ENCODE peak calls at places on chromosomes 13 and 19, in eight cellular contexts. One of them, this sample, is unnamed.

GRCh38 chr19:12721656-12722565 is 1.8 kb downstream of the TNPO2 start:
- DNase-seq in CMK: peak; percentile 48
- DNase-seq in activated CD4-positive, alpha-beta T cell treated with anti-CD3 and anti-CD28 coated beads for 4 hours: peak; percentile 58
- DNase-seq in neuronal stem cell: peak; percentile 80
- DNase-seq in effector CD4-positive, alpha-beta T cell: peak; percentile 34
- DNase-seq in COR-L47: peak; percentile 51
- DNase-seq in heart right ventricle: peak; percentile 62
- DNase-seq in stimulated activated CD4-positive, alpha-beta T cell treated with anti-CD3 and anti-CD28 coated beads, Interleukin-12 subunit alpha, Interleukin-12 subunit beta, amount 100 ng/mL, for 4 hours: peak; percentile 51
- DNase-seq in this sample: peak; percentile 77

GRCh38 chr13:20303636-20304035 is 71.5 kb upstream of the GJB6 start:
- DNase-seq in CMK: no peak
- DNase-seq in activated CD4-positive, alpha-beta T cell treated with anti-CD3 and anti-CD28 coated beads for 4 hours: no peak
- DNase-seq in neuronal stem cell: no peak
- DNase-seq in effector CD4-positive, alpha-beta T cell: no peak
- DNase-seq in COR-L47: no peak
- DNase-seq in heart right ventricle: no peak
- DNase-seq in stimulated activated CD4-positive, alpha-beta T cell treated with anti-CD3 and anti-CD28 coated beads, Interleukin-12 subunit alpha, Interleukin-12 subunit beta, amount 100 ng/mL, for 4 hours: no peak
- DNase-seq in this sample: no peak

GRCh38 chr19:37963190-37963947 is 56.4 kb downstream of the SIPA1L3 start:
- DNase-seq in CMK: no peak
- DNase-seq in activated CD4-positive, alpha-beta T cell treated with anti-CD3 and anti-CD28 coated beads for 4 hours: no peak
- DNase-seq in neuronal stem cell: no peak
- DNase-seq in effector CD4-positive, alpha-beta T cell: no peak
- DNase-seq in COR-L47: no peak
- DNase-seq in heart right ventricle: no peak
- DNase-seq in stimulated activated CD4-positive, alpha-beta T cell treated with anti-CD3 and anti-CD28 coated beads, Interleukin-12 subunit alpha, Interleukin-12 subunit beta, amount 100 ng/mL, for 4 hours: no peak
- DNase-seq in this sample: peak; percentile 24

GRCh38 chr19:51372649-51373504 is at the start of gene NKG7:
- DNase-seq in CMK: peak; percentile 92
- DNase-seq in activated CD4-positive, alpha-beta T cell treated with anti-CD3 and anti-CD28 coated beads for 4 hours: peak; percentile 79
- DNase-seq in neuronal stem cell: no peak
- DNase-seq in effector CD4-positive, alpha-beta T cell: peak; percentile 32
- DNase-seq in COR-L47: no peak
- DNase-seq in heart right ventricle: no peak
- DNase-seq in stimulated activated CD4-positive, alpha-beta T cell treated with anti-CD3 and anti-CD28 coated beads, Interleukin-12 subunit alpha, Interleukin-12 subunit beta, amount 100 ng/mL, for 4 hours: peak; percentile 56
- DNase-seq in this sample: peak; percentile 99

GRCh38 chr19:29497686-29498436 is 27.9 kb upstream of the VSTM2B start:
- DNase-seq in CMK: no peak
- DNase-seq in activated CD4-positive, alpha-beta T cell treated with anti-CD3 and anti-CD28 coated beads for 4 hours: no peak
- DNase-seq in neuronal stem cell: no peak
- DNase-seq in effector CD4-positive, alpha-beta T cell: no peak
- DNase-seq in COR-L47: no peak
- DNase-seq in heart right ventricle: no peak
- DNase-seq in stimulated activated CD4-positive, alpha-beta T cell treated with anti-CD3 and anti-CD28 coated beads, Interleukin-12 subunit alpha, Interleukin-12 subunit beta, amount 100 ng/mL, for 4 hours: no peak
- DNase-seq in this sample: no peak

GRCh38 chr13:90055121-90055520 is 1292.4 kb upstream of the MIR17HG start:
- DNase-seq in CMK: no peak
- DNase-seq in activated CD4-positive, alpha-beta T cell treated with anti-CD3 and anti-CD28 coated beads for 4 hours: no peak
- DNase-seq in neuronal stem cell: no peak
- DNase-seq in effector CD4-positive, alpha-beta T cell: no peak
- DNase-seq in COR-L47: no peak
- DNase-seq in heart right ventricle: no peak
- DNase-seq in stimulated activated CD4-positive, alpha-beta T cell treated with anti-CD3 and anti-CD28 coated beads, Interleukin-12 subunit alpha, Interleukin-12 subunit beta, amount 100 ng/mL, for 4 hours: no peak
- DNase-seq in this sample: no peak

GRCh38 chr19:13459351-13459750 is 46.9 kb downstream of the CACNA1A start:
- DNase-seq in CMK: no peak
- DNase-seq in activated CD4-positive, alpha-beta T cell treated with anti-CD3 and anti-CD28 coated beads for 4 hours: no peak
- DNase-seq in neuronal stem cell: peak; percentile 84
- DNase-seq in effector CD4-positive, alpha-beta T cell: no peak
- DNase-seq in COR-L47: no peak
- DNase-seq in heart right ventricle: no peak
- DNase-seq in stimulated activated CD4-positive, alpha-beta T cell treated with anti-CD3 and anti-CD28 coated beads, Interleukin-12 subunit alpha, Interleukin-12 subunit beta, amount 100 ng/mL, for 4 hours: no peak
- DNase-seq in this sample: no peak

GRCh38 chr13:21344662-21345176 is 114.4 kb downstream of the ZDHHC20 start:
- DNase-seq in CMK: no peak
- DNase-seq in activated CD4-positive, alpha-beta T cell treated with anti-CD3 and anti-CD28 coated beads for 4 hours: peak; percentile 7
- DNase-seq in neuronal stem cell: no peak
- DNase-seq in effector CD4-positive, alpha-beta T cell: no peak
- DNase-seq in COR-L47: no peak
- DNase-seq in heart right ventricle: no peak
- DNase-seq in stimulated activated CD4-positive, alpha-beta T cell treated with anti-CD3 and anti-CD28 coated beads, Interleukin-12 subunit alpha, Interleukin-12 subunit beta, amount 100 ng/mL, for 4 hours: no peak
- DNase-seq in this sample: peak; percentile 72

GRCh38 chr19:8148410-8149231 is 771 bp downstream of the FBN3 start:
- DNase-seq in CMK: no peak
- DNase-seq in activated CD4-positive, alpha-beta T cell treated with anti-CD3 and anti-CD28 coated beads for 4 hours: no peak
- DNase-seq in neuronal stem cell: peak; percentile 65
- DNase-seq in effector CD4-positive, alpha-beta T cell: no peak
- DNase-seq in COR-L47: no peak
- DNase-seq in heart right ventricle: no peak
- DNase-seq in stimulated activated CD4-positive, alpha-beta T cell treated with anti-CD3 and anti-CD28 coated beads, Interleukin-12 subunit alpha, Interleukin-12 subunit beta, amount 100 ng/mL, for 4 hours: no peak
- DNase-seq in this sample: no peak

GRCh38 chr19:58279042-58279924 is 528 bp downstream of the ZNF8 start:
- DNase-seq in CMK: peak; percentile 81
- DNase-seq in activated CD4-positive, alpha-beta T cell treated with anti-CD3 and anti-CD28 coated beads for 4 hours: peak; percentile 42
- DNase-seq in neuronal stem cell: no peak
- DNase-seq in effector CD4-positive, alpha-beta T cell: peak; percentile 18
- DNase-seq in COR-L47: peak; percentile 92
- DNase-seq in heart right ventricle: peak; percentile 89
- DNase-seq in stimulated activated CD4-positive, alpha-beta T cell treated with anti-CD3 and anti-CD28 coated beads, Interleukin-12 subunit alpha, Interleukin-12 subunit beta, amount 100 ng/mL, for 4 hours: peak; percentile 32
- DNase-seq in this sample: peak; percentile 54

GRCh38 chr19:17496337-17496997 is 15.0 kb upstream of the PGLS start:
- DNase-seq in CMK: peak; percentile 62
- DNase-seq in activated CD4-positive, alpha-beta T cell treated with anti-CD3 and anti-CD28 coated beads for 4 hours: peak; percentile 71
- DNase-seq in neuronal stem cell: peak; percentile 56
- DNase-seq in effector CD4-positive, alpha-beta T cell: peak; percentile 69
- DNase-seq in COR-L47: peak; percentile 74
- DNase-seq in heart right ventricle: peak; percentile 62
- DNase-seq in stimulated activated CD4-positive, alpha-beta T cell treated with anti-CD3 and anti-CD28 coated beads, Interleukin-12 subunit alpha, Interleukin-12 subunit beta, amount 100 ng/mL, for 4 hours: peak; percentile 80
- DNase-seq in this sample: peak; percentile 87

GRCh38 chr13:100987993-100988392 is 313.4 kb upstream of the TMTC4 start:
- DNase-seq in CMK: no peak
- DNase-seq in activated CD4-positive, alpha-beta T cell treated with anti-CD3 and anti-CD28 coated beads for 4 hours: no peak
- DNase-seq in neuronal stem cell: peak; percentile 12
- DNase-seq in effector CD4-positive, alpha-beta T cell: no peak
- DNase-seq in COR-L47: no peak
- DNase-seq in heart right ventricle: no peak
- DNase-seq in stimulated activated CD4-positive, alpha-beta T cell treated with anti-CD3 and anti-CD28 coated beads, Interleukin-12 subunit alpha, Interleukin-12 subunit beta, amount 100 ng/mL, for 4 hours: no peak
- DNase-seq in this sample: no peak

GRCh38 chr19:49820125-49820524 is 2.0 kb downstream of the MED25 start:
- DNase-seq in CMK: no peak
- DNase-seq in activated CD4-positive, alpha-beta T cell treated with anti-CD3 and anti-CD28 coated beads for 4 hours: no peak
- DNase-seq in neuronal stem cell: no peak
- DNase-seq in effector CD4-positive, alpha-beta T cell: no peak
- DNase-seq in COR-L47: no peak
- DNase-seq in heart right ventricle: no peak
- DNase-seq in stimulated activated CD4-positive, alpha-beta T cell treated with anti-CD3 and anti-CD28 coated beads, Interleukin-12 subunit alpha, Interleukin-12 subunit beta, amount 100 ng/mL, for 4 hours: no peak
- DNase-seq in this sample: no peak

GRCh38 chr19:33376423-33376822 is 2.9 kb downstream of the CEBPG start:
- DNase-seq in CMK: no peak
- DNase-seq in activated CD4-positive, alpha-beta T cell treated with anti-CD3 and anti-CD28 coated beads for 4 hours: no peak
- DNase-seq in neuronal stem cell: no peak
- DNase-seq in effector CD4-positive, alpha-beta T cell: no peak
- DNase-seq in COR-L47: no peak
- DNase-seq in heart right ventricle: peak; percentile 82
- DNase-seq in stimulated activated CD4-positive, alpha-beta T cell treated with anti-CD3 and anti-CD28 coated beads, Interleukin-12 subunit alpha, Interleukin-12 subunit beta, amount 100 ng/mL, for 4 hours: no peak
- DNase-seq in this sample: no peak

GRCh38 chr13:44439615-44440014 is 66.0 kb downstream of the SERP2 start:
- DNase-seq in CMK: no peak
- DNase-seq in activated CD4-positive, alpha-beta T cell treated with anti-CD3 and anti-CD28 coated beads for 4 hours: no peak
- DNase-seq in neuronal stem cell: no peak
- DNase-seq in effector CD4-positive, alpha-beta T cell: no peak
- DNase-seq in COR-L47: no peak
- DNase-seq in heart right ventricle: no peak
- DNase-seq in stimulated activated CD4-positive, alpha-beta T cell treated with anti-CD3 and anti-CD28 coated beads, Interleukin-12 subunit alpha, Interleukin-12 subunit beta, amount 100 ng/mL, for 4 hours: no peak
- DNase-seq in this sample: peak; percentile 37

GRCh38 chr19:33778089-33778791 is 18.4 kb upstream of the KCTD15 start:
- DNase-seq in CMK: peak; percentile 55
- DNase-seq in activated CD4-positive, alpha-beta T cell treated with anti-CD3 and anti-CD28 coated beads for 4 hours: peak; percentile 79
- DNase-seq in neuronal stem cell: peak; percentile 82
- DNase-seq in effector CD4-positive, alpha-beta T cell: peak; percentile 79
- DNase-seq in COR-L47: peak; percentile 68
- DNase-seq in heart right ventricle: peak; percentile 73
- DNase-seq in stimulated activated CD4-positive, alpha-beta T cell treated with anti-CD3 and anti-CD28 coated beads, Interleukin-12 subunit alpha, Interleukin-12 subunit beta, amount 100 ng/mL, for 4 hours: peak; percentile 87
- DNase-seq in this sample: peak; percentile 68

GRCh38 chr19:43634877-43635560 is 4.6 kb downstream of the CADM4 start:
- DNase-seq in CMK: no peak
- DNase-seq in activated CD4-positive, alpha-beta T cell treated with anti-CD3 and anti-CD28 coated beads for 4 hours: no peak
- DNase-seq in neuronal stem cell: peak; percentile 75
- DNase-seq in effector CD4-positive, alpha-beta T cell: no peak
- DNase-seq in COR-L47: no peak
- DNase-seq in heart right ventricle: no peak
- DNase-seq in stimulated activated CD4-positive, alpha-beta T cell treated with anti-CD3 and anti-CD28 coated beads, Interleukin-12 subunit alpha, Interleukin-12 subunit beta, amount 100 ng/mL, for 4 hours: no peak
- DNase-seq in this sample: peak; percentile 25

This sample was measured in NB4.